ENCODE peak calls at places on chromosomes 6 and 20, in seven cellular contexts. G is IMR-90, J is trophoblast cell, R is H9, B is H1, P is mesendoderm, V is mesenchymal stem cell. H is an unnamed sample.
A peak's percentile ranks its signal among the peaks of the same experiment; 100 is the strongest.

GRCh38 chr6:15313367-15313766 is 67.5 kb downstream of the JARID2 start:
- DNase-seq in R (no peak), V (no peak), G (no peak), J (no peak), B (no peak), P (no peak), H (no peak)

GRCh38 chr20:11045412-11046175 is 371.8 kb upstream of the JAG1 start:
- DNase-seq in G (no peak), R (no peak), P (no peak), J (no peak), B (no peak), V (no peak), H (no peak)

GRCh38 chr6:22470454-22471368 is 98.7 kb upstream of the HDGFL1 start:
- DNase-seq in P (no peak), R (no peak), G (peak; percentile 51), J (no peak), V (no peak), B (no peak), H (no peak)

GRCh38 chr6:157305676-157306653 is 17.4 kb downstream of the TMEM242 start:
- DNase-seq in B (no peak), J (no peak), R (no peak), G (no peak), P (no peak), V (no peak), H (no peak)

GRCh38 chr6:5151955-5152401 is 66.8 kb downstream of the PPP1R3G start:
- DNase-seq in J (no peak), B (no peak), P (no peak), G (peak; percentile 87), V (no peak), R (no peak), H (no peak)

GRCh38 chr6:125552819-125553218 is 196.6 kb upstream of the HEY2 start:
- DNase-seq in G (no peak), P (no peak), R (no peak), V (no peak), B (no peak), J (no peak), H (no peak)

GRCh38 chr20:50286609-50287008 is 96.0 kb downstream of the CEBPB start:
- DNase-seq in G (peak; percentile 88), V (peak; percentile 85), B (no peak), P (peak; percentile 59), J (no peak), R (peak; percentile 52), H (no peak)

GRCh38 chr6:74170118-74170517 is 474.1 kb downstream of the CD109 start:
- DNase-seq in R (no peak), V (peak; percentile 97), B (no peak), J (no peak), P (no peak), G (peak; percentile 99), H (no peak)

GRCh38 chr6:116200619-116201249 is 53.1 kb downstream of the TSPYL4 start:
- DNase-seq in R (no peak), V (no peak), P (no peak), B (no peak), G (peak; percentile 83), J (no peak), H (no peak)

DNA sequence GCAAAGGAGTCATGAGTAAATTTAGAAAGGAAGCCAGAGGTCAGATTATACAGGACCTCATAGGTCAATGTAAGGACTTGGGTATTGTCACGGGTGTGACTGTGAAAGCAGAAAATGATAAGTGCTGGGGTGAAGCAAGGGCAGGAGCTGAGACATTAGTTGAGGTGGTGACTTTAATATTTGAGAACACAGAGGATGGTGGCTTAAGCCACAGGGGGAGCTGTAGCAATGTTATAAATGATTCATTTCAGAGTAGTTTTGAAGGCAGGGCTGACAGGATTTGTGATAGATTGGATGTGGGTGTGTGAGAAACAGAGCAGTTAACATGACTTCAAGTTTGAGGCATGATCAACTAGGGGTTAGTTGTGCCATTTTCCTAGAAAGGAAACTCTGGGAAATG is 659.9 kb downstream of the EPM2A start:
- DNase-seq in R (no peak), V (no peak), P (no peak), J (no peak), G (no peak), B (no peak), H (no peak)
- H2AK5ac ChIP-seq in R (no peak overlapping the region), V (no peak overlapping the region), P (no peak overlapping the region), J (no peak overlapping the region), G (no peak overlapping the region), B (no peak overlapping the region), H (no peak overlapping the region)

GRCh38 chr6:14194483-14194882 is 76.9 kb downstream of the CD83 start:
- DNase-seq in J (no peak), B (no peak), P (peak; percentile 9), G (no peak), R (no peak), V (no peak), H (no peak)
- H3K79me1 ChIP-seq in J (no peaks in the 10 kb centered on the region), B (no peaks in the 10 kb centered on the region), P (no peaks in the 10 kb centered on the region), G (no peaks in the 10 kb centered on the region), R (no peaks in the 10 kb centered on the region), V (no peaks in the 10 kb centered on the region), H (no peaks in the 10 kb centered on the region)

DNA sequence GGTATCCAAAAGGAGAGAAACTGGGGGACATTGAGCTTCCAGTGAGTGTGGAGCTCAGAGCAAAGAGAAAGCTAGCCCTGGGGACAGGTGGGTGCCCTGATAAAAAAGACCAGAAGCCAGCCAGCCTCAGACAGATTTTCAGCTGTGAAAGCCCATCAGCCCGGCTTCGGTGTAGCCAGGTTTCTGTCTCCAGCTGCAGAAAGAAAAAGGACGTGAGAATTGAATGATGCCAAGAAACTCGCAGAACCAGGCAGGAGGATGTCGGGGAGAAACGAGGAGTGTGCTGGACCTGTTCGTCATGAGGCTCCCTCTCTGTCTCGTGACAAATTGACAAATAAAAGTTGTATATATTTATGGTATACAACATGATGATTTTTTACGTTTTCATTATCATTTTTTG is 63.3 kb downstream of the CDH4 start:
- DNase-seq in J (no peak), G (no peak), B (no peak), V (no peak), P (no peak), R (no peak), H (no peak)
- H2AK5ac ChIP-seq in J (no peak overlapping the region), G (no peak overlapping the region), B (no peak overlapping the region), V (no peak overlapping the region), P (no peak overlapping the region), R (no peak overlapping the region), H (no peak overlapping the region)

GRCh38 chr6:132513821-132514545 is 1.1 kb upstream of the STX7 start:
- DNase-seq in G (no peak), P (no peak), J (peak; percentile 39), R (no peak), B (no peak), V (no peak), H (no peak)

GRCh38 chr6:132511159-132511835 is 1.6 kb downstream of the STX7 start:
- DNase-seq in R (no peak), J (no peak), V (peak; percentile 36), G (no peak), P (no peak), B (no peak), H (no peak)

GRCh38 chr6:132512342-132512637 is 626 bp downstream of the STX7 start:
- DNase-seq in V (no peak), R (no peak), J (no peak), P (no peak), B (no peak), G (no peak), H (no peak)

GRCh38 chr6:132511836-132512230 is 1.1 kb downstream of the STX7 start:
- DNase-seq in J (no peak), R (no peak), B (no peak), G (no peak), V (no peak), P (no peak), H (no peak)

DNA sequence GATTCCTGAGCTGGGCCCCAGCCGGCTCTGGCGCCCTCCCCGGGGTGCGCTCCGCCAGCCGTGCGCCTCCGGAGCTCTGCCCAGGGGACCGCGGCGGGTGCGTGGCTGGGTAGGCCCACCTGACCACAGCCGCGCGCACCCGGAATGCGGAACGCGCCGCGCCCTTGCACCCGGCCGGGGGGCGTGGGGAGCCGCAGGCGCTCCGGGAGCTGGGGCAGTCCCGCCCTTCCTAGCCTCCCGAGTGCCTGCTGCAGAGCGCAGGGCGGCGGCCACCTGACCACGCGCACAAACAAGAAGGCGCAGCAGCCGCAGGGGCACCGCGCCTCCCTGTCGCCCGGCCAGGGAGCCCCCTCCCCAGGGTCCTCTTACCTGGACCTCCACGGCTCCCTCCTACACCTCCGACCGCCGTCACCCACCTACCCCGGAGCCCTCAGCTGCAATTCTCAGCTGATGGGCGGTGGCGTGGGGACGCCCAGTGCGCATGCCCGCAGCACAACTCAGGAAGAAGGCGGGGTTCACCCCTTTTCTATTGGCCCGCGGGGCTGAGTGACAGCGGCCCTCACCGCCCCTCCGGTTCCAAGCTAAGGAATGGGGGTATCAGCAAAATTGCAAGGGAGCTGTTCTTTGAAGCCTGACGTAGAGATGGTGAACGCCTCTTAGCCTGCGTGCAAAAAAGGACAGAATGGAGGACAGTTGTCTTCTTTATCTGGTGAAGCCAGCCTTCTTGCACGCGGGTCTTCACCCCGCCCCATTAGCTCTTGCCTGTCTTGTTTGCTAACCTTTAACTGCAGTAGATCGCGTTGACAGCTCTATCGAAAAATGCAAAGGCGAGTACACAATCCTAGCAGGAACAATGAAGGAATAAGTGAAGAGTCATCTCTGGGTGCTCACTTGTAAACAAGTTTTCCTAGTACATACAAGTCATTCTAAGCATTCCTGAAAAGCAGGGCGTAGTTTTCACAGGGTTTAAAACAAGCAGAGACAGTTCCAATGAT is at the start of gene STX7:
- DNase-seq in P (peak; percentile 91), V (peak; percentile 93), G (peak; percentile 81), B (peak; percentile 61), J (peak; percentile 89), R (peak; percentile 92), H (peak; percentile 84)
- H3K79me1 ChIP-seq in P (peaks cover 6% of the 10 kb centered on the region), V (no peaks in the 10 kb centered on the region), G (peaks cover 16% of the 10 kb centered on the region), B (peaks cover 4% of the 10 kb centered on the region), J (peaks cover 6% of the 10 kb centered on the region), R (peaks cover 3% of the 10 kb centered on the region), H (no peaks in the 10 kb centered on the region)

GRCh38 chr20:24588047-24588635 is 118.7 kb downstream of the SYNDIG1 start:
- DNase-seq in J (no peak), P (no peak), G (no peak), V (no peak), R (no peak), B (no peak), H (no peak)

GRCh38 chr20:24587384-24588046 is 118.1 kb downstream of the SYNDIG1 start:
- DNase-seq in V (no peak), P (no peak), R (no peak), G (no peak), B (no peak), J (no peak), H (no peak)

GRCh38 chr20:24589381-24589780 is 120.0 kb downstream of the SYNDIG1 start:
- DNase-seq in G (no peak), R (peak; percentile 7), J (no peak), B (no peak), V (no peak), P (no peak), H (no peak)

GRCh38 chr20:24589845-24590192 is 120.4 kb downstream of the SYNDIG1 start:
- DNase-seq in B (no peak), G (no peak), P (no peak), V (no peak), R (no peak), J (no peak), H (no peak)

DNA sequence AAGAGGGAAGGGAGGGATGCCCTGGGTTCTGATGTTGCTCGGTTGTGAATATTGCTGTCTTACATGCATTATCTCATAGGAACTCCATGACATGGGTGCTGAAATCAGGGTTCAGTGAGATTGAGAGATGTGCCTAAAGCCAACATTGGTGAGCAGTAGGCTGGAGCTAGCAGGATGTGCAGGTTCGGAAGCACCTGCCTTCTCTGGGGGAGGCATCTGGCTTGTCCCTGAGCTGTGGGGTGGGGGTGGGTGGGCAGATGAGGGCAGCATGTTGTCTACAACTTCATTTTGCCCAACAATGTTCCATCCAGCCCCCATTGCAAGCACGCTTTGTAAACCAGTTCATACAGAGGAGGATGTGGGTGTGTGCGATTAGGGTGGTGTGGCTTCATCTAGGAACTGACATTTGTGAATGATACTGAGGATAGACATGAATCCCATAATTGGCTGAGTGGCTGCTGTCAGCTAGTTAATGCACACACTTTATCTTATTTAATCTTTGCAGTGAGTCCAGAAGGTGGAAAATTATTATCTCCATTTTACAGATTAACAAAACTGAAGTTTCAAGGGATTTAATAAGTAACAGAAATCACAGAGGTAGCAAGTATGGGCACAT is 119.4 kb downstream of the SYNDIG1 start:
- DNase-seq in P (no peak), B (no peak), R (no peak), J (no peak), G (no peak), V (no peak), H (no peak)
- H2AK5ac ChIP-seq in P (no peak overlapping the region), B (no peak overlapping the region), R (no peak overlapping the region), J (no peak overlapping the region), G (no peak overlapping the region), V (no peak overlapping the region), H (no peak overlapping the region)

H was measured in neuronal stem cell.